ENCODE peak calls at places on chromosomes 11 and 22, in ten cellular contexts. O is fibroblast of villous mesenchyme, G is fibroblast of the conjunctiva, T is HFFc6, I is aorta, D is germinal center, E is RKO, J is GM19239, A is EL, B is Calu3. C is an unnamed sample.

GRCh38 chr11:119700030-119700429 is 29.0 kb downstream of the NECTIN1 start:
- DNase-seq in O (no peak), G (no peak), T (no peak), I (no peak), D (no peak), E (no peak), J (no peak), A (no peak), B (no peak), C (no peak)

GRCh38 chr11:3953327-3953726 is 97.9 kb downstream of the STIM1 start:
- DNase-seq in O (no peak), G (no peak), T (no peak), I (no peak), D (no peak), E (no peak), J (no peak), A (no peak), B (no peak), C (no peak)

GRCh38 chr22:33931406-33931805 is 11.1 kb upstream of the LARGE1 start:
- DNase-seq in O (no peak), G (no peak), T (no peak), I (no peak), D (no peak), E (no peak), J (no peak), A (no peak), B (no peak), C (no peak)

GRCh38 chr22:40482391-40482790 is 112.0 kb downstream of the SGSM3 start:
- DNase-seq in O (no peak), G (no peak), T (no peak), I (no peak), D (no peak), E (no peak), J (no peak), A (peak), B (no peak), C (no peak)

GRCh38 chr11:27210509-27210908 is 152.5 kb downstream of the CCDC34 start:
- DNase-seq in O (no peak), G (no peak), T (no peak), I (no peak), D (no peak), E (no peak), J (no peak), A (no peak), B (no peak), C (no peak)

GRCh38 chr11:63595296-63595695 is 18.9 kb downstream of the PLAAT3 start:
- DNase-seq in O (no peak), G (no peak), T (no peak), I (no peak), D (no peak), E (no peak), J (no peak), A (peak), B (no peak), C (peak)

GRCh38 chr11:80844110-80844509 is 1403.3 kb upstream of the TENM4 start:
- DNase-seq in O (no peak), G (no peak), T (no peak), I (no peak), D (no peak), E (no peak), J (no peak), A (no peak), B (no peak), C (no peak)

GRCh38 chr11:96315476-96315875 is 27.5 kb downstream of the MAML2 start:
- DNase-seq in O (no peak), G (no peak), T (no peak), I (no peak), D (no peak), E (no peak), J (no peak), A (no peak), B (no peak), C (no peak)

GRCh38 chr22:42360348-42360747 is 71.9 kb downstream of the NFAM1 start:
- DNase-seq in O (no peak), G (no peak), T (no peak), I (no peak), D (no peak), E (no peak), J (no peak), A (no peak), B (no peak), C (no peak)

GRCh38 chr11:129077191-129077590 is 114.9 kb downstream of the ARHGAP32 start:
- DNase-seq in O (no peak), G (no peak), T (no peak), I (no peak), D (no peak), E (no peak), J (no peak), A (peak), B (no peak), C (no peak)

GRCh38 chr11:126969865-126970479 is 30.6 kb downstream of the KIRREL3 start:
- DNase-seq in O (peak), G (no peak), T (peak), I (no peak), D (no peak), E (peak), J (no peak), A (peak), B (peak), C (peak)

GRCh38 chr22:37906364-37907008 is 389 bp downstream of the MICALL1 start:
- DNase-seq in O (no peak), G (no peak), T (no peak), I (peak), D (peak), E (peak), J (peak), A (peak), B (peak), C (no peak)

GRCh38 chr11:2787816-2788750 is 88.3 kb upstream of the KCNQ1OT1 start:
- DNase-seq in O (no peak), G (no peak), T (no peak), I (peak), D (no peak), E (no peak), J (no peak), A (no peak), B (no peak), C (no peak)

GRCh38 chr22:47769652-47770051 is 1007.2 kb downstream of the TBC1D22A start:
- DNase-seq in O (no peak), G (no peak), T (no peak), I (no peak), D (no peak), E (no peak), J (no peak), A (no peak), B (no peak), C (no peak)